ENCODE peak calls at places on chromosomes 13 and 19, in six cellular contexts. J is sigmoid colon; L is left lung; S is naive thymus-derived CD4-positive, alpha-beta T cell; Q is CD8-positive, alpha-beta T cell; O is PC-3. T is an unnamed sample. For H3K36me3, H3K9me3 and H3K4me1, the result is how much of the 10 kb centered on the place peaks cover.

GRCh38 chr19:41083516-41083915 is 4.7 kb upstream of the CYP2A13 start:
- DNase-seq in J (no peak), O (peak), S (no peak), L (no peak), Q (no peak), T (no peak)

GRCh38 chr13:43058318-43058674 is 34.9 kb downstream of the DNAJC15 start:
- DNase-seq in J (no peak), L (no peak), O (peak), S (no peak), Q (no peak), T (peak)

GRCh38 chr13:78131811-78132210 is 213.2 kb upstream of the EDNRB start:
- DNase-seq in Q (no peak), J (no peak), S (no peak), O (peak), L (no peak), T (no peak)

GRCh38 chr19:41895745-41896580 is 13.0 kb downstream of the ARHGEF1 start:
- DNase-seq in O (no peak), Q (peak), L (no peak), S (no peak), J (no peak), T (no peak)

GRCh38 chr13:52842440-52842839 is 6.0 kb downstream of the PCDH8 start:
- DNase-seq in S (no peak), O (no peak), J (no peak), L (no peak), Q (no peak), T (no peak)

GRCh38 chr13:44620057-44620456 is 43.9 kb upstream of the TSC22D1 start:
- DNase-seq in L (no peak), S (no peak), O (peak), J (no peak), Q (no peak), T (peak)

GRCh38 chr19:11453468-11454341 is 18.3 kb downstream of the PRKCSH start:
- DNase-seq in S (no peak), O (no peak), Q (peak), J (no peak), L (no peak), T (no peak)

GRCh38 chr19:8367327-8368001 is 3.5 kb downstream of the ANGPTL4 start:
- DNase-seq in S (no peak), L (peak), Q (no peak), J (peak), O (peak), T (peak)

GRCh38 chr19:9847087-9847671 is 12.1 kb downstream of the PIN1 start:
- DNase-seq in S (no peak), J (peak), Q (peak), L (no peak), O (peak), T (no peak)

GRCh38 chr13:113562866-113563265 is 21.7 kb upstream of the TFDP1 start:
- DNase-seq in J (no peak), L (no peak), S (no peak), Q (no peak), O (no peak), T (peak)

GRCh38 chr19:1098177-1099051 is 3.2 kb upstream of the POLR2E start:
- DNase-seq in J (no peak), S (no peak), O (peak), Q (no peak), L (peak), T (no peak)

GRCh38 chr13:111973186-111974064 is 93.5 kb upstream of the SOX1 start:
- DNase-seq in O (no peak), L (no peak), S (no peak), J (no peak), Q (no peak), T (no peak)

GRCh38 chr13:71237332-71237731 is 629.7 kb downstream of the DACH1 start:
- DNase-seq in L (no peak), Q (no peak), S (no peak), J (no peak), O (no peak), T (no peak)

GRCh38 chr13:95950103-95950502 is 103.1 kb downstream of the UGGT2 start:
- DNase-seq in Q (no peak), S (no peak), L (no peak), O (no peak), J (no peak), T (no peak)

GRCh38 chr13:106570354-106570822 is 2.5 kb upstream of the ARGLU1 start:
- DNase-seq in J (peak), S (no peak), O (no peak), Q (peak), L (peak), T (peak)

GRCh38 chr13:51955841-51956603 is 55.2 kb downstream of the ATP7B start:
- DNase-seq in O (no peak), Q (no peak), J (no peak), L (no peak), S (no peak), T (no peak)

GRCh38 chr13:40077396-40078027 is 422.1 kb downstream of the COG6 start:
- DNase-seq in O (peak), L (no peak), J (no peak), S (no peak), Q (no peak), T (no peak)

GRCh38 chr19:42989851-42990250 is 36.4 kb downstream of the PSG11 start:
- DNase-seq in S (no peak), Q (no peak), L (no peak), O (no peak), J (no peak), T (no peak)

GRCh38 chr19:3234800-3235199 is 10.3 kb downstream of the CELF5 start:
- DNase-seq in J (no peak), Q (no peak), S (no peak), O (no peak), L (no peak), T (no peak)

GRCh38 chr13:39106216-39106995 is 68.2 kb downstream of the NHLRC3 start:
- DNase-seq in L (no peak), J (no peak), Q (no peak), S (no peak), O (no peak), T (no peak)

GRCh38 chr19:11460207-11460606 is 20.6 kb downstream of the ELAVL3 start:
- DNase-seq in L (no peak), J (no peak), S (no peak), O (no peak), Q (no peak), T (no peak)

GRCh38 chr13:27372896-27373295 is 51.5 kb upstream of the GTF3A start:
- DNase-seq in L (peak), O (no peak), S (no peak), J (no peak), Q (no peak), T (no peak)

GRCh38 chr13:66634384-66634783 is 595.8 kb downstream of the PCDH9 start:
- DNase-seq in Q (no peak), O (no peak), S (no peak), J (no peak), L (no peak), T (no peak)

GRCh38 chr13:42498521-42498920 is 75.4 kb upstream of the TNFSF11 start:
- DNase-seq in O (no peak), S (no peak), L (no peak), Q (no peak), J (no peak), T (no peak)

GRCh38 chr13:23615677-23616076 is 45.5 kb downstream of the TNFRSF19 start:
- DNase-seq in O (no peak), Q (no peak), S (no peak), L (no peak), J (no peak), T (peak)

GRCh38 chr13:64276232-64276631 is 2860.6 kb upstream of the PCDH20 start:
- DNase-seq in Q (no peak), S (no peak), L (no peak), J (no peak), O (no peak), T (no peak)

GRCh38 chr13:19960673-19961015 is 2.1 kb downstream of the ZMYM2 start:
- DNase-seq in Q (no peak), O (no peak), S (no peak), J (no peak), L (no peak), T (no peak)

GRCh38 chr19:42010245-42011126 is 16.5 kb upstream of the ATP1A3 start:
- DNase-seq in O (no peak), L (no peak), Q (no peak), J (no peak), S (no peak), T (no peak)

GRCh38 chr13:40329682-40330485 is 336.6 kb downstream of the FOXO1 start:
- DNase-seq in S (no peak), L (no peak), Q (no peak), J (no peak), O (peak), T (no peak)

GRCh38 chr19:16446108-16447014 is 25.4 kb downstream of the EPS15L1 start:
- DNase-seq in L (no peak), S (no peak), J (no peak), O (no peak), Q (no peak), T (no peak)

GRCh38 chr13:76759877-76760276 is 126.3 kb downstream of the KCTD12 start:
- DNase-seq in O (no peak), L (no peak), J (no peak), S (no peak), Q (no peak), T (no peak)

DNA sequence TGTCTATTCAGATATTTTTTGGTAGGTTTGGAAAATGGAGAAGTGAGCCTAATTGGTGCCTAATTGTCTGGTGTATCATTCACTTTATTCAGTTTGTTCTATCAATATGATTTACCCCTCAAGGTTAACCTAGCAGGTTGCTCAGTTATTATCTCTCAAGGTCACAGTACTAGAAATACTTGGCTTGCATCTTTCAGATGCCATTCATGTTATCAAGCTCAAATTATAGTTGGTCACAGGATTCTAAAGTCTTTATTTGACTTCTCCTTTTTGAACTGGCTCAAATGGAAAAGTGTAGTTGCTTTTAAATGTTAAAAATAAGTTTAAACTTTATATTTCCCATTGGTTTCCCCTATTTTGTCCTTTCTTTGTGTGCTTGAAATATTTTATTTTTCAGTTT is 2.6 kb downstream of the KCNRG start:
- DNase-seq in Q (no peak), J (no peak), L (no peak), S (no peak), O (no peak), T (no peak)
- H3K36me3 ChIP-seq in Q (under half), J (under half), L (under half), S (under half), O (under half), T (under half)

GRCh38 chr19:19721896-19722295 is 11.0 kb downstream of the ZNF14 start:
- DNase-seq in L (no peak), O (no peak), S (no peak), J (no peak), Q (no peak), T (no peak)

GRCh38 chr19:19719798-19720197 is 13.1 kb downstream of the ZNF14 start:
- DNase-seq in O (no peak), J (no peak), S (peak), L (no peak), Q (no peak), T (no peak)
- H3K9me3 ChIP-seq in O (half or more), J (half or more), S (under half), L (under half), Q (half or more), T (under half)

GRCh38 chr19:33409906-33410685 is 36.6 kb downstream of the CEBPG start:
- DNase-seq in S (no peak), J (no peak), Q (no peak), O (no peak), L (no peak), T (no peak)
- H3K4me1 ChIP-seq in S (under half), J (under half), Q (under half), O (under half), L (under half), T (under half)

GRCh38 chr19:7312816-7313215 is 18.6 kb upstream of the INSR start:
- DNase-seq in L (no peak), O (no peak), S (no peak), Q (no peak), J (no peak), T (no peak)

GRCh38 chr19:7318176-7318575 is 24.0 kb upstream of the INSR start:
- DNase-seq in J (no peak), S (no peak), L (no peak), O (no peak), Q (no peak), T (no peak)
- H3K36me3 ChIP-seq in J (under half), S (under half), L (under half), O (under half), Q (under half), T (under half)

T was measured in HAP-1.